ENCODE peak calls at places on chromosomes 13 and 19, in five cellular contexts. One of them, this sample, is unnamed.

GRCh38 chr13:31149604-31150003 is 12.1 kb downstream of the HSPH1 start:
- DNase-seq in iris pigment epithelial cell: no peak
- DNase-seq in KBM-7: no peak
- DNase-seq in progenitor cell of endocrine pancreas: no peak
- DNase-seq in left ventricle myocardium superior: no peak
- DNase-seq in this sample: no peak

GRCh38 chr19:29834991-29835390 is 23.2 kb downstream of the CCNE1 start:
- DNase-seq in iris pigment epithelial cell: no peak
- DNase-seq in KBM-7: no peak
- DNase-seq in progenitor cell of endocrine pancreas: no peak
- DNase-seq in left ventricle myocardium superior: no peak
- DNase-seq in this sample: no peak

GRCh38 chr13:102707465-102707864 is 12.6 kb upstream of the METTL21C start:
- DNase-seq in iris pigment epithelial cell: peak; percentile 88
- DNase-seq in KBM-7: no peak
- DNase-seq in progenitor cell of endocrine pancreas: no peak
- DNase-seq in left ventricle myocardium superior: no peak
- DNase-seq in this sample: no peak

GRCh38 chr19:48123907-48124675 is 13.5 kb upstream of the PLA2G4C start:
- DNase-seq in iris pigment epithelial cell: peak; percentile 46
- DNase-seq in KBM-7: peak; percentile 15
- DNase-seq in progenitor cell of endocrine pancreas: no peak
- DNase-seq in left ventricle myocardium superior: no peak
- DNase-seq in this sample: no peak

GRCh38 chr19:53076984-53077383 is 26.2 kb downstream of the ZNF160 start:
- DNase-seq in iris pigment epithelial cell: peak; percentile 74
- DNase-seq in KBM-7: no peak
- DNase-seq in progenitor cell of endocrine pancreas: peak; percentile 50
- DNase-seq in left ventricle myocardium superior: peak; percentile 73
- DNase-seq in this sample: peak; percentile 63

GRCh38 chr13:28534801-28535200 is 39.9 kb upstream of the FLT1 start:
- DNase-seq in iris pigment epithelial cell: no peak
- DNase-seq in KBM-7: no peak
- DNase-seq in progenitor cell of endocrine pancreas: no peak
- DNase-seq in left ventricle myocardium superior: no peak
- DNase-seq in this sample: no peak

GRCh38 chr13:72986197-72986596 is 72.6 kb upstream of the KLF5 start:
- DNase-seq in iris pigment epithelial cell: no peak
- DNase-seq in KBM-7: no peak
- DNase-seq in progenitor cell of endocrine pancreas: no peak
- DNase-seq in left ventricle myocardium superior: no peak
- DNase-seq in this sample: no peak

GRCh38 chr13:50244913-50245574 is 229.8 kb downstream of the KCNRG start:
- DNase-seq in iris pigment epithelial cell: peak; percentile 93
- DNase-seq in KBM-7: no peak
- DNase-seq in progenitor cell of endocrine pancreas: no peak
- DNase-seq in left ventricle myocardium superior: no peak
- DNase-seq in this sample: no peak

GRCh38 chr19:46967578-46968018 is 52.0 kb upstream of the NPAS1 start:
- DNase-seq in iris pigment epithelial cell: no peak
- DNase-seq in KBM-7: peak; percentile 78
- DNase-seq in progenitor cell of endocrine pancreas: no peak
- DNase-seq in left ventricle myocardium superior: peak; percentile 91
- DNase-seq in this sample: peak; percentile 71

GRCh38 chr19:50414850-50415660 is 3.7 kb upstream of the SPIB start:
- DNase-seq in iris pigment epithelial cell: peak; percentile 62
- DNase-seq in KBM-7: peak; percentile 75
- DNase-seq in progenitor cell of endocrine pancreas: peak; percentile 88
- DNase-seq in left ventricle myocardium superior: peak; percentile 87
- DNase-seq in this sample: peak; percentile 80

GRCh38 chr19:29881386-29881785 is 60.7 kb upstream of the URI1 start:
- DNase-seq in iris pigment epithelial cell: peak; percentile 16
- DNase-seq in KBM-7: no peak
- DNase-seq in progenitor cell of endocrine pancreas: no peak
- DNase-seq in left ventricle myocardium superior: no peak
- DNase-seq in this sample: no peak

GRCh38 chr19:35409191-35409590 is 38.3 kb downstream of the GPR42 start:
- DNase-seq in iris pigment epithelial cell: no peak
- DNase-seq in KBM-7: no peak
- DNase-seq in progenitor cell of endocrine pancreas: no peak
- DNase-seq in left ventricle myocardium superior: no peak
- DNase-seq in this sample: no peak

GRCh38 chr19:6041071-6041470 is 63.1 kb upstream of the RANBP3 start:
- DNase-seq in iris pigment epithelial cell: no peak
- DNase-seq in KBM-7: no peak
- DNase-seq in progenitor cell of endocrine pancreas: no peak
- DNase-seq in left ventricle myocardium superior: peak; percentile 5
- DNase-seq in this sample: no peak

GRCh38 chr19:35545855-35546381 is 492 bp downstream of the TMEM147 start:
- DNase-seq in iris pigment epithelial cell: peak; percentile 17
- DNase-seq in KBM-7: no peak
- DNase-seq in progenitor cell of endocrine pancreas: peak; percentile 24
- DNase-seq in left ventricle myocardium superior: peak; percentile 54
- DNase-seq in this sample: peak; percentile 42

GRCh38 chr19:5091576-5092215 is 122.8 kb downstream of the KDM4B start:
- DNase-seq in iris pigment epithelial cell: no peak
- DNase-seq in KBM-7: no peak
- DNase-seq in progenitor cell of endocrine pancreas: no peak
- DNase-seq in left ventricle myocardium superior: no peak
- DNase-seq in this sample: no peak

GRCh38 chr13:48571121-48571901 is 38.4 kb upstream of the RCBTB2 start:
- DNase-seq in iris pigment epithelial cell: peak; percentile 88
- DNase-seq in KBM-7: peak; percentile 45
- DNase-seq in progenitor cell of endocrine pancreas: no peak
- DNase-seq in left ventricle myocardium superior: no peak
- DNase-seq in this sample: no peak

GRCh38 chr19:9958451-9958850 is 22.1 kb upstream of the OLFM2 start:
- DNase-seq in iris pigment epithelial cell: peak; percentile 87
- DNase-seq in KBM-7: no peak
- DNase-seq in progenitor cell of endocrine pancreas: no peak
- DNase-seq in left ventricle myocardium superior: no peak
- DNase-seq in this sample: no peak

This sample was measured in heart left ventricle.